ENCODE peak calls at places on chromosome 1, in ten cellular contexts. H is RWPE2; F is GM13977; P is fibroblast of mammary gland; Z is CD8-positive, alpha-beta T cell; N is breast epithelium; O is WTC11; W is AG04449; U is BJ; E is MM.1S. S is an unnamed sample.

GRCh38 chr1:115677172-115677542 is 35.4 kb downstream of the VANGL1 start:
- DNase-seq in H (no peak), F (peak), P (no peak), Z (no peak), N (no peak), O (no peak), W (no peak), U (no peak), E (no peak), S (no peak)

GRCh38 chr1:201539561-201540404 is 856 bp downstream of the NAV1 start:
- DNase-seq in H (no peak), F (no peak), P (peak), Z (no peak), N (peak), O (peak), W (no peak), U (no peak), E (no peak), S (peak)

GRCh38 chr1:97379387-97380075 is 541.3 kb downstream of the DPYD start:
- DNase-seq in H (no peak), F (no peak), P (peak), Z (no peak), N (no peak), O (no peak), W (peak), U (peak), E (no peak), S (peak)

GRCh38 chr1:97875996-97876395 is 44.8 kb downstream of the DPYD start:
- DNase-seq in H (no peak), F (no peak), P (peak), Z (no peak), N (no peak), O (no peak), W (no peak), U (no peak), E (no peak), S (no peak)

GRCh38 chr1:84785231-84785630 is 95.0 kb upstream of the SSX2IP start:
- DNase-seq in H (no peak), F (no peak), P (no peak), Z (no peak), N (peak), O (no peak), W (no peak), U (no peak), E (no peak), S (no peak)

GRCh38 chr1:180643693-180644092 is 11.9 kb downstream of the XPR1 start:
- DNase-seq in H (no peak), F (no peak), P (peak), Z (no peak), N (no peak), O (no peak), W (no peak), U (no peak), E (no peak), S (no peak)

GRCh38 chr1:116147972-116148371 is 36.8 kb downstream of the MAB21L3 start:
- DNase-seq in H (no peak), F (no peak), P (no peak), Z (no peak), N (no peak), O (no peak), W (no peak), U (no peak), E (no peak), S (no peak)

GRCh38 chr1:197869502-197869890 is 32.9 kb upstream of the C1orf53 start:
- DNase-seq in H (no peak), F (no peak), P (no peak), Z (no peak), N (no peak), O (no peak), W (no peak), U (no peak), E (no peak), S (no peak)

GRCh38 chr1:11568687-11569086 is 85.5 kb downstream of the FBXO2 start:
- DNase-seq in H (no peak), F (no peak), P (no peak), Z (no peak), N (no peak), O (no peak), W (no peak), U (no peak), E (peak), S (peak)

GRCh38 chr1:53946252-53947171 is at the start of gene LRRC42:
- DNase-seq in H (no peak), F (peak), P (no peak), Z (no peak), N (no peak), O (no peak), W (no peak), U (no peak), E (no peak), S (peak)

GRCh38 chr1:165697491-165697880 is 876 bp downstream of the ALDH9A1 start:
- DNase-seq in H (no peak), F (no peak), P (no peak), Z (no peak), N (no peak), O (no peak), W (no peak), U (no peak), E (no peak), S (no peak)

GRCh38 chr1:101993703-101994102 is 3.0 kb downstream of the OLFM3 start:
- DNase-seq in H (no peak), F (no peak), P (peak), Z (no peak), N (no peak), O (no peak), W (no peak), U (no peak), E (peak), S (no peak)

GRCh38 chr1:174912243-174912642 is 87.5 kb upstream of the CACYBP start:
- DNase-seq in H (no peak), F (no peak), P (no peak), Z (no peak), N (no peak), O (no peak), W (no peak), U (no peak), E (no peak), S (no peak)

GRCh38 chr1:182768973-182769372 is 20.6 kb upstream of the NPL start:
- DNase-seq in H (no peak), F (no peak), P (peak), Z (no peak), N (no peak), O (no peak), W (no peak), U (no peak), E (no peak), S (no peak)

GRCh38 chr1:147598631-147599361 is 57.5 kb downstream of the BCL9 start:
- DNase-seq in H (no peak), F (no peak), P (peak), Z (peak), N (peak), O (peak), W (no peak), U (no peak), E (peak), S (peak)

GRCh38 chr1:58971629-58972140 is 187.8 kb upstream of the JUN start:
- DNase-seq in H (no peak), F (no peak), P (peak), Z (no peak), N (no peak), O (no peak), W (no peak), U (no peak), E (no peak), S (no peak)

GRCh38 chr1:244220410-244220809 is 169.3 kb downstream of the ZBTB18 start:
- DNase-seq in H (no peak), F (no peak), P (no peak), Z (no peak), N (no peak), O (no peak), W (no peak), U (no peak), E (no peak), S (no peak)

GRCh38 chr1:94022471-94023189 is 98.3 kb downstream of the ABCA4 start:
- DNase-seq in H (no peak), F (no peak), P (peak), Z (no peak), N (no peak), O (no peak), W (peak), U (peak), E (no peak), S (peak)

GRCh38 chr1:156638596-156638995 is 3.3 kb upstream of the BCAN start:
- DNase-seq in H (no peak), F (no peak), P (no peak), Z (no peak), N (no peak), O (no peak), W (no peak), U (no peak), E (no peak), S (peak)

GRCh38 chr1:207398986-207399385 is 55.1 kb upstream of the CR2 start:
- DNase-seq in H (no peak), F (no peak), P (no peak), Z (no peak), N (no peak), O (no peak), W (no peak), U (no peak), E (no peak), S (no peak)

GRCh38 chr1:246153796-246154212 is 353.3 kb downstream of the SMYD3 start:
- DNase-seq in H (no peak), F (no peak), P (peak), Z (no peak), N (no peak), O (no peak), W (no peak), U (no peak), E (no peak), S (no peak)

GRCh38 chr1:34831721-34832246 is 27.8 kb downstream of the SMIM12 start:
- DNase-seq in H (no peak), F (no peak), P (no peak), Z (no peak), N (no peak), O (no peak), W (no peak), U (no peak), E (no peak), S (no peak)

GRCh38 chr1:114040273-114041043 is 61.2 kb downstream of the OLFML3 start:
- DNase-seq in H (no peak), F (no peak), P (peak), Z (no peak), N (no peak), O (no peak), W (no peak), U (no peak), E (no peak), S (no peak)

GRCh38 chr1:76433528-76433927 is 359.0 kb downstream of the ST6GALNAC3 start:
- DNase-seq in H (no peak), F (no peak), P (peak), Z (no peak), N (no peak), O (no peak), W (no peak), U (no peak), E (no peak), S (no peak)

GRCh38 chr1:33641099-33641830 is 168.8 kb downstream of the ZSCAN20 start:
- DNase-seq in H (no peak), F (no peak), P (peak), Z (no peak), N (no peak), O (peak), W (no peak), U (no peak), E (no peak), S (peak)

GRCh38 chr1:90719321-90720136 is 2.4 kb upstream of the BARHL2 start:
- DNase-seq in H (no peak), F (peak), P (no peak), Z (no peak), N (no peak), O (no peak), W (no peak), U (no peak), E (no peak), S (peak)

GRCh38 chr1:186976700-186977099 is 148.0 kb downstream of the PLA2G4A start:
- DNase-seq in H (no peak), F (no peak), P (peak), Z (no peak), N (no peak), O (no peak), W (no peak), U (no peak), E (no peak), S (no peak)

GRCh38 chr1:30723296-30723897 is at the start of gene MATN1:
- DNase-seq in H (no peak), F (no peak), P (no peak), Z (no peak), N (no peak), O (no peak), W (no peak), U (no peak), E (no peak), S (peak)

GRCh38 chr1:30722175-30722537 is 1.2 kb downstream of the MATN1 start:
- DNase-seq in H (no peak), F (no peak), P (no peak), Z (no peak), N (no peak), O (no peak), W (no peak), U (no peak), E (no peak), S (no peak)

GRCh38 chr1:30725450-30726095 is 2.2 kb upstream of the MATN1 start:
- DNase-seq in H (no peak), F (no peak), P (no peak), Z (no peak), N (no peak), O (no peak), W (no peak), U (no peak), E (no peak), S (no peak)

GRCh38 chr1:30724655-30725421 is 1.5 kb upstream of the MATN1 start:
- DNase-seq in H (no peak), F (no peak), P (no peak), Z (no peak), N (no peak), O (no peak), W (no peak), U (no peak), E (no peak), S (peak)

DNA sequence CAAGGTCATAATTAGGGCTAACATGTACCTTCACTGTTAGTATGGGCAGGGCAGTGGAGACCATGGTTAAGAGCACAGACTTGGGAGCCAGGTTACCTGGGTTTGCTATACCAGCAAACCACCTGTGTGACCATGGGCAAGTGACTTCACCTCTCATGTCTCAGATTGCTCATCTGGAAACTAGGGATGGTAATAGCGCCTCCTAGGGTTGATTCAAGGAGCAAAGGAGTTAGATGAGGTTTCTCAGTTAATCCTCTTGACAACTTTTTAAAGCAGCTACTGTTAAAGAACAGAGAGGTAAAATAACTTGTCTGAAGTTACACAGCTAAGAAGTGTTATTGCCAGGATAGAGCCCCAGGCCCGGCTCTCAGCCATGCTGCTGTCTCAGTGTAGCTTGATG is 790 bp upstream of the MATN1 start:
- DNase-seq in H (no peak), F (no peak), P (no peak), Z (no peak), N (no peak), O (no peak), W (no peak), U (no peak), E (no peak), S (peak)
- TF ChIP-seq CTCF in H (peak), F (peak), P (peak), Z (no peak), N (no peak), O (no peak), W (peak), U (peak), E (peak), S (no peak)

DNA sequence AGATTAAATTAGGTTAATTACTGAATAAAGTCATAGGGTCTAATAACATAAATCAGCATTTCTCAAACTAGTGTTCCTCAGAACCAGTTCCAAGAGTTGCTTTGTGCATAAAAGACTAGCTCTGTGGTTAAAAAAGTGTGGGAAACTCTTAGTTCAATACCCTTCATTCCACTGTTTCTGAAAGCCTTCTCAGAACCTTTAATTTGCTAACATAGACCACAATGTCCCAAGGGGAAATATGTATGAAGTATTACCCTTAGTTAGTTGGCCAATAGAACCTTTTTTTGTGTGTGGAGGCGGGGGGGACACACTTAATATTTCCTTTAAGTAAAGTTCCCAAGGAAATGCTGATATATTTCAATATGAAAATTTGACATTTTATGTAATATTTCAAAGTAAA is 20.4 kb downstream of the ODF2L start:
- DNase-seq in H (no peak), F (no peak), P (peak), Z (no peak), N (no peak), O (no peak), W (no peak), U (no peak), E (no peak), S (no peak)
- TF ChIP-seq CTCF in H (no peak), F (no peak), P (no peak), Z (no peak), N (no peak), O (no peak), W (no peak), U (no peak), E (no peak), S (no peak)

DNA sequence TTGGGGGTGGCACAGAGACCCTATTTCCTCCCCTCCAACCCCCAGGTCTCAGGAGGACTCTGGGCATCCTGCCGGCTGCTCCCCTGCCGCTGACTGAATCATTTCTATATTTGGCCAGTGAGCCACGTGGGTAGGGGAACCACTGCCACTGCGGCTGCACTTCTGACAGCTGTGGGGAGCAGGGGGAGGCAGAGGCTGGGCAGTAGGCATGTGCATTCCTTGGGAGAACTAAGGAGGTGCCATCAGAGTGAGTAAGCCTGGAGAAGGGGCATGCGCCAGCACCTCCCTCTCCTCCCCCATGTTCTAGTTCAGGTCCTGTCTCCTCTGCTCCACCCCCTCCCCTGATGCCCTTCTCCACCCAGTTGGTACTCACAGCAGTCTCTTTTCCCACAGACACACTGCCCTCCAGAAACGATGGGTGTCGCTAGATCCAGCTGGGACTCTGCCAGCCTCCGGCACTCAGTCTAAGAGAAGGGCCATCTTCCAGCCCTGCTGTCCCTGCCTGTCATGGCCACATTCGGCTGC is 12.0 kb downstream of the PPFIA4 start:
- DNase-seq in H (peak), F (no peak), P (peak), Z (no peak), N (no peak), O (no peak), W (peak), U (no peak), E (peak), S (peak)
- TF ChIP-seq CTCF in H (no peak), F (no peak), P (no peak), Z (no peak), N (no peak), O (no peak), W (no peak), U (no peak), E (peak), S (peak)

GRCh38 chr1:173148971-173149370 is 58.2 kb downstream of the TNFSF4 start:
- DNase-seq in H (no peak), F (no peak), P (peak), Z (no peak), N (no peak), O (no peak), W (no peak), U (no peak), E (no peak), S (no peak)

GRCh38 chr1:173152585-173152984 is 54.5 kb downstream of the TNFSF4 start:
- DNase-seq in H (no peak), F (no peak), P (peak), Z (no peak), N (no peak), O (no peak), W (no peak), U (no peak), E (no peak), S (no peak)

GRCh38 chr1:173150795-173151194 is 56.3 kb downstream of the TNFSF4 start:
- DNase-seq in H (no peak), F (no peak), P (no peak), Z (no peak), N (no peak), O (no peak), W (no peak), U (no peak), E (no peak), S (no peak)

GRCh38 chr1:173148538-173148937 is 58.6 kb downstream of the TNFSF4 start:
- DNase-seq in H (no peak), F (no peak), P (no peak), Z (no peak), N (no peak), O (no peak), W (no peak), U (no peak), E (no peak), S (no peak)

DNA sequence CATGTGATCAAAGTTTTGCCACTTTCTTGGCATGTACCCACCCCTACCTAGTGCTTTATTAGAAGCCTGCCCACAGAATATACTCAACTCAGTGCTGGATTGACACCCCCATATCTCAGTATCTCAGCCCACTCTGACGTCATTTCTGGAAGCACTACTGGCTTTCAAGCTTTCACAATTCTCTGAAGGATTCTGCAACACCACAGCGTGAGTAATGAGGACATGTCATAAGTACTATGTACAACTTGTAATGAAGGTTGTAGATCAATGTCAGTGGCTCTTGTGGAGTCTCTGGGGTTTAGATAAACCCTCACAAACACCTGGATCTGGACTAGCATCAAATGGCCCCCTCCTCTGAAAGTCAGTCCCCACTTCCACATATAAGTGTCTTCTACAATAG is 57.2 kb downstream of the TNFSF4 start:
- DNase-seq in H (no peak), F (no peak), P (peak), Z (no peak), N (no peak), O (no peak), W (peak), U (no peak), E (no peak), S (peak)
- TF ChIP-seq CTCF in H (no peak), F (no peak), P (no peak), Z (no peak), N (no peak), O (no peak), W (no peak), U (no peak), E (no peak), S (no peak)

GRCh38 chr1:215607412-215607811 is 40.3 kb downstream of the KCTD3 start:
- DNase-seq in H (no peak), F (no peak), P (no peak), Z (no peak), N (no peak), O (no peak), W (no peak), U (no peak), E (no peak), S (no peak)
- TF ChIP-seq CTCF in H (no peak), F (no peak), P (no peak), Z (no peak), N (no peak), O (no peak), W (no peak), U (no peak), E (no peak), S (no peak)

S was measured in osteoblast.